ENCODE peak calls at places on chromosomes 3 and 15, in five cellular contexts. D, Y, M, A and B are unnamed samples.

GRCh38 chr15:57866149-57866736 is 159.7 kb downstream of the POLR2M start:
- DNase-seq in D (no peak), Y (no peak), M (peak; percentile 30), A (peak; percentile 60), B (peak; percentile 48)

GRCh38 chr3:58564054-58564453 is 13.1 kb downstream of the FAM107A start:
- DNase-seq in D (no peak), Y (no peak), M (no peak), A (no peak), B (no peak)

GRCh38 chr15:73991260-73991659 is 835 bp downstream of the STOML1 start:
- DNase-seq in D (no peak), Y (no peak), M (peak; percentile 74), A (peak; percentile 77), B (no peak)

GRCh38 chr15:25169318-25169717 is 214.5 kb downstream of the SNRPN start:
- DNase-seq in D (no peak), Y (peak; percentile 67), M (peak; percentile 7), A (no peak), B (no peak)

GRCh38 chr15:78455749-78456148 is 17.7 kb downstream of the IREB2 start:
- DNase-seq in D (no peak), Y (no peak), M (no peak), A (peak; percentile 90), B (no peak)

GRCh38 chr3:86969500-86970189 is 21.3 kb downstream of the VGLL3 start:
- DNase-seq in D (no peak), Y (no peak), M (peak; percentile 47), A (no peak), B (peak; percentile 49)

GRCh38 chr3:133451309-133451708 is 51.5 kb downstream of the BFSP2 start:
- DNase-seq in D (no peak), Y (no peak), M (no peak), A (no peak), B (no peak)

GRCh38 chr3:187088701-187089100 is 50.6 kb downstream of the RPL39L start:
- DNase-seq in D (no peak), Y (no peak), M (no peak), A (no peak), B (no peak)

GRCh38 chr3:85560088-85560790 is 601.5 kb downstream of the CADM2 start:
- DNase-seq in D (no peak), Y (no peak), M (no peak), A (no peak), B (no peak)

GRCh38 chr15:33907326-33907725 is 61.0 kb upstream of the CHRM5 start:
- DNase-seq in D (no peak), Y (no peak), M (no peak), A (no peak), B (no peak)

GRCh38 chr15:38652998-38653397 is 88.4 kb upstream of the RASGRP1 start:
- DNase-seq in D (no peak), Y (no peak), M (no peak), A (no peak), B (no peak)

GRCh38 chr15:95919460-95919859 is 411.0 kb upstream of the NR2F2 start:
- DNase-seq in D (no peak), Y (no peak), M (no peak), A (no peak), B (no peak)

GRCh38 chr3:87595798-87596197 is 319.4 kb upstream of the POU1F1 start:
- DNase-seq in D (no peak), Y (no peak), M (no peak), A (no peak), B (no peak)

GRCh38 chr15:74950078-74951000 is 6.2 kb downstream of the RPP25 start:
- DNase-seq in D (no peak), Y (no peak), M (peak; percentile 87), A (peak; percentile 79), B (peak; percentile 72)

GRCh38 chr15:48469681-48470080 is 138.5 kb downstream of the DUT start:
- DNase-seq in D (no peak), Y (no peak), M (no peak), A (no peak), B (no peak)

GRCh38 chr3:29695201-29695904 is 414.5 kb downstream of the RBMS3 start:
- DNase-seq in D (no peak), Y (no peak), M (peak; percentile 65), A (no peak), B (no peak)

DNA sequence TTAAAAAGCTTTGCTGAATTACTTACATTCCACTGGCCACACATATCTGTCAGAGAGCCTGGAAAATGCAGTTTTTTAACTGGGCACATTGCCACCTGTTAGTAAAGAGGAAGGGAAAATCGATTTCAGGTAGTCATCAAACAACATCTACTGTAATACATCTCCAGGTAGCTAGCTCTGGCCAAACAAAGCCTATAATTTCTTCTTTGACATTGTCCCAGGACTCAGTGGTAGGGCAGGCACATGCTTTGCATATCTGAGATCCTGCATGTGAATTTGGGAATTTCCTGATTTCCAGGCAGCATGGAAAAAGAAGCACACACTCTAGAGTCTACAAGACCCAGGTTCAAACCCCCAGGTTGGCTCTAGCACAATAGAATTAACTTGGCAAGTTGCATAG is 480.7 kb upstream of the SUCLG2 start:
- DNase-seq in D (no peak), Y (no peak), M (no peak), A (no peak), B (no peak)
- H3K4me1 ChIP-seq in D (no peaks in the 10 kb centered on the region), Y (no peaks in the 10 kb centered on the region), M (no peaks in the 10 kb centered on the region), A (no peaks in the 10 kb centered on the region), B (no peaks in the 10 kb centered on the region)

GRCh38 chr15:94804613-94805012 is 573.3 kb downstream of the MCTP2 start:
- DNase-seq in D (no peak), Y (no peak), M (no peak), A (no peak), B (no peak)
- H3K27ac ChIP-seq in D (no peak overlapping the region), Y (no peak overlapping the region), M (no peak overlapping the region), A (no peak overlapping the region), B (no peak overlapping the region)

GRCh38 chr15:99475754-99476412 is 89.9 kb upstream of the MEF2A start:
- DNase-seq in D (no peak), Y (no peak), M (no peak), A (no peak), B (peak; percentile 33)

GRCh38 chr15:99474041-99474906 is 91.5 kb upstream of the MEF2A start:
- DNase-seq in D (no peak), Y (peak; percentile 88), M (no peak), A (peak; percentile 59), B (no peak)

GRCh38 chr15:99476413-99477222 is 89.2 kb upstream of the MEF2A start:
- DNase-seq in D (peak; percentile 94), Y (peak; percentile 97), M (no peak), A (peak; percentile 70), B (peak; percentile 73)

GRCh38 chr15:99472416-99473145 is 93.2 kb upstream of the MEF2A start:
- DNase-seq in D (no peak), Y (no peak), M (no peak), A (no peak), B (no peak)

GRCh38 chr15:99474981-99475753 is 90.6 kb upstream of the MEF2A start:
- DNase-seq in D (no peak), Y (peak; percentile 91), M (no peak), A (peak; percentile 42), B (no peak)
- H3K4me1 ChIP-seq in D (peaks cover 26% of the 10 kb centered on the region), Y (peaks cover 36% of the 10 kb centered on the region), M (peaks cover 3% of the 10 kb centered on the region), A (peaks cover 17% of the 10 kb centered on the region), B (peaks cover 17% of the 10 kb centered on the region)

DNA sequence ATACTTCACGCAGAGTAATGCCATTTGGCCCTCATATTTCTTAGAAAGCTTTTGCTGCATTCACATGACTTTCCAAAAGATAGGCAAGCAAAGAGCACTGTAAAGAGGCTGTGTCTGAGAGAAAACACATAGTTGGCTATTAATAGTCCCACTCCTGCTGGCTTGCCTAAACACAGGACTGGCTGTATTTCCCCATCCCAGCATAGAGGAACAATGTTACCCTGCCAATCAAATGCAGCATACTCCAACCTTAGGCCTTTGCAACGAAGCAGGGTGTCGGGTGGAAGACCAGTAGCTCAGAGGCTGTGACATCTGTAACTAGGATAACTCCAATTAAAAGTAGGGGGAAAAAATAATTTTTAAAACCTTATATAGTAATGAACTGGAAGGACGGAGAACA is 139.5 kb downstream of the TNIK start:
- DNase-seq in D (no peak), Y (no peak), M (no peak), A (no peak), B (no peak)
- H3K27ac ChIP-seq in D (no peak overlapping the region), Y (no peak overlapping the region), M (no peak overlapping the region), A (no peak overlapping the region), B (no peak overlapping the region)

GRCh38 chr3:51671090-51672082 is at the start of gene TEX264:
- DNase-seq in D (peak; percentile 53), Y (no peak), M (peak; percentile 86), A (peak; percentile 94), B (peak; percentile 83)
- H3K4me1 ChIP-seq in D (peaks cover 67% of the 10 kb centered on the region), Y (peaks cover 66% of the 10 kb centered on the region), M (peaks cover 3% of the 10 kb centered on the region), A (peaks cover 14% of the 10 kb centered on the region), B (peaks cover 10% of the 10 kb centered on the region)

DNA sequence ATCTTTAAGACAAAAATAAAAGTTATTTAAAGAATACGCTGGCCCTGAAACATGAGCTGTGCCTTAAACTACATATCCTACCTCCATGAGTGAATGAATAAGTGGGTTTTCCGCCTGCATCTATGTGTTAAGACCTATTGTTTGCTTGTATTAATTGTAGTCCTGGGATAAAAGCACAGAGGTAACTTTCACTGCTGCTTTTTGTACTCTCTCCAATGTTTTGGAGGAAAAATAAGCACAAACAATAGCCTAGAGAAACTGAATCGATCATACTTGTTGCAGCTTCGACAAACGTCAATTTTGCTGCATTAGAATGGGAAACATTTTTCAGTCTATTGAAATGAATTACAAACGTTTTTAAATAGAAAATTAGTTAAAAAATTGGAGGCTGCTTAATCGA is 1.3 kb upstream of the CTNNB1 start:
- DNase-seq in D (no peak), Y (no peak), M (no peak), A (no peak), B (no peak)
- H3K27ac ChIP-seq in D (no peak overlapping the region), Y (no peak overlapping the region), M (no peak overlapping the region), A (no peak overlapping the region), B (no peak overlapping the region)

DNA sequence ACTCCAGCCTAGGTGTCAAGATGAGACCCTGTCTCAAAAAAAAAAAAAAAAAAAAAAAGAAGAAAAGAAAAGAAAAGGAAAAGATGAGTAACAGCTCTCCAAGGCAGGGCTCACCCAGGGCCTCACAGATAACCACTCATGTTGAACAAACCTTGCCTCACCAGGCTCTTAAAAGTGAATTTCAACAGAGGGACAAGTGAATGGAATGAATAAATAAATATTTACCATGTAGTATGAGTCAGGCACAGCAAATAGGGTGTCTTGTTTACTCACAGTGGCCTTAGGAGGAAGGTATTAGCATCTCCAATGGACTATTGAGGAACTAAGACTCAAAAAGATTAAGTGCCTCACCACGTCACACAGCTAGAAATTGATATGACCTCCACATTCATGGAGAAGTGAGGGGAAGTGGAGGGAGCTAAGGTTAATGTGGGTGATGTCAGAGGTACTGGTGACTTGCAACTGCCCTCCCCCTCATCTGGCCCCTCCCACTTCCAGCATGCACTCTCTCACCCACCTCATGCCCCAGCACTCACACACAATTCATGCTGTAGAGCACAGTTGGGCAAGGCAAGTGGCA is 255.5 kb downstream of the UACA start:
- DNase-seq in D (no peak), Y (no peak), M (no peak), A (no peak), B (peak; percentile 69)
- H3K4me1 ChIP-seq in D (peaks cover 46% of the 10 kb centered on the region), Y (peaks cover 36% of the 10 kb centered on the region), M (peaks cover 21% of the 10 kb centered on the region), A (peaks cover 10% of the 10 kb centered on the region), B (peaks cover 60% of the 10 kb centered on the region)

DNA sequence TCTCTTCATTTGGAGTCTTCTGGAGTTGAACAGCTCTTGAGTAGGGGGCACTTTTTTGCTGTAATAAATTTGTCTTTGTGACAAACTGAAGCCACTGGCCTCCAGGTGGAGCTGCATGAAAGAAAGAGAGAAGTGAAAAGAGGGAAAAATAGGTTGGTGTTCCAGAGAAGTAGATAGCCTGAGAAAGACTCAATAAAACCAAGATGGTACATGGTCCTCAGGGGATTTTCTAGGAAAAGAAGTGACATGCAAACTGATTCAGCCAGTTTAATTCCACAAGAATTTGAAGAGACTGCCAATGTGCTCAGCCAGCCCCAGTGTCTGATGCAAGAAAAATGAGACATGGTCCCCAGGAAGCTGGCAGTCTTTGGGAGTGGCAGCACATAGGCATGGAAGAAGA is 152.7 kb downstream of the CD47 start:
- DNase-seq in D (no peak), Y (no peak), M (no peak), A (peak; percentile 30), B (no peak)
- H3K27ac ChIP-seq in D (no peak overlapping the region), Y (no peak overlapping the region), M (no peak overlapping the region), A (no peak overlapping the region), B (no peak overlapping the region)